ENCODE peak calls at places on chromosome 3, in nine cellular contexts. P, N, H, Z, V, D, Y, L and C are unnamed samples.

GRCh38 chr3:45507820-45508317 is 86.7 kb upstream of the LIMD1 start:
- DNase-seq in P (no peak), N (no peak), H (no peak), Z (no peak), V (peak; percentile 67), D (no peak), Y (peak; percentile 79), L (peak; percentile 73), C (no peak)

GRCh38 chr3:140050396-140050795 is 115.4 kb downstream of the CLSTN2 start:
- DNase-seq in P (no peak), N (no peak), H (no peak), Z (no peak), V (no peak), D (no peak), Y (no peak), L (no peak), C (peak; percentile 11)

GRCh38 chr3:50112462-50112861 is 23.7 kb downstream of the RBM5 start:
- DNase-seq in P (no peak), N (no peak), H (no peak), Z (no peak), V (no peak), D (no peak), Y (no peak), L (no peak), C (peak; percentile 77)

GRCh38 chr3:186589856-186590579 is 19.5 kb downstream of the DNAJB11 start:
- DNase-seq in P (peak; percentile 51), N (no peak), H (peak; percentile 34), Z (no peak), V (no peak), D (no peak), Y (no peak), L (no peak), C (no peak)

GRCh38 chr3:106963446-106963845 is 413.8 kb upstream of the CCDC54 start:
- DNase-seq in P (peak; percentile 45), N (no peak), H (no peak), Z (no peak), V (no peak), D (no peak), Y (peak; percentile 84), L (peak; percentile 46), C (no peak)

GRCh38 chr3:176967525-176967924 is 229.8 kb downstream of the TBL1XR1 start:
- DNase-seq in P (peak; percentile 52), N (no peak), H (no peak), Z (no peak), V (no peak), D (no peak), Y (no peak), L (no peak), C (no peak)

GRCh38 chr3:108352176-108352575 is 55.8 kb downstream of the HHLA2 start:
- DNase-seq in P (no peak), N (no peak), H (no peak), Z (no peak), V (no peak), D (no peak), Y (no peak), L (no peak), C (no peak)

GRCh38 chr3:195550723-195551122 is 7.6 kb upstream of the PPP1R2 start:
- DNase-seq in P (no peak), N (no peak), H (no peak), Z (no peak), V (no peak), D (no peak), Y (peak; percentile 24), L (no peak), C (no peak)

GRCh38 chr3:112653881-112654300 is 12.9 kb upstream of the CCDC80 start:
- DNase-seq in P (peak; percentile 72), N (no peak), H (no peak), Z (no peak), V (no peak), D (no peak), Y (peak; percentile 87), L (no peak), C (no peak)

GRCh38 chr3:63966007-63966406 is 53.8 kb upstream of the SCAANT1 start:
- DNase-seq in P (no peak), N (no peak), H (no peak), Z (no peak), V (no peak), D (no peak), Y (no peak), L (no peak), C (no peak)

GRCh38 chr3:63968612-63969350 is 54.5 kb downstream of the PSMD6 start:
- DNase-seq in P (no peak), N (no peak), H (no peak), Z (no peak), V (no peak), D (no peak), Y (no peak), L (no peak), C (no peak)

GRCh38 chr3:63969866-63970265 is 53.4 kb downstream of the PSMD6 start:
- DNase-seq in P (no peak), N (no peak), H (no peak), Z (no peak), V (no peak), D (no peak), Y (no peak), L (no peak), C (no peak)

GRCh38 chr3:63966871-63967270 is 54.7 kb upstream of the SCAANT1 start:
- DNase-seq in P (no peak), N (no peak), H (no peak), Z (no peak), V (no peak), D (no peak), Y (no peak), L (no peak), C (no peak)

DNA sequence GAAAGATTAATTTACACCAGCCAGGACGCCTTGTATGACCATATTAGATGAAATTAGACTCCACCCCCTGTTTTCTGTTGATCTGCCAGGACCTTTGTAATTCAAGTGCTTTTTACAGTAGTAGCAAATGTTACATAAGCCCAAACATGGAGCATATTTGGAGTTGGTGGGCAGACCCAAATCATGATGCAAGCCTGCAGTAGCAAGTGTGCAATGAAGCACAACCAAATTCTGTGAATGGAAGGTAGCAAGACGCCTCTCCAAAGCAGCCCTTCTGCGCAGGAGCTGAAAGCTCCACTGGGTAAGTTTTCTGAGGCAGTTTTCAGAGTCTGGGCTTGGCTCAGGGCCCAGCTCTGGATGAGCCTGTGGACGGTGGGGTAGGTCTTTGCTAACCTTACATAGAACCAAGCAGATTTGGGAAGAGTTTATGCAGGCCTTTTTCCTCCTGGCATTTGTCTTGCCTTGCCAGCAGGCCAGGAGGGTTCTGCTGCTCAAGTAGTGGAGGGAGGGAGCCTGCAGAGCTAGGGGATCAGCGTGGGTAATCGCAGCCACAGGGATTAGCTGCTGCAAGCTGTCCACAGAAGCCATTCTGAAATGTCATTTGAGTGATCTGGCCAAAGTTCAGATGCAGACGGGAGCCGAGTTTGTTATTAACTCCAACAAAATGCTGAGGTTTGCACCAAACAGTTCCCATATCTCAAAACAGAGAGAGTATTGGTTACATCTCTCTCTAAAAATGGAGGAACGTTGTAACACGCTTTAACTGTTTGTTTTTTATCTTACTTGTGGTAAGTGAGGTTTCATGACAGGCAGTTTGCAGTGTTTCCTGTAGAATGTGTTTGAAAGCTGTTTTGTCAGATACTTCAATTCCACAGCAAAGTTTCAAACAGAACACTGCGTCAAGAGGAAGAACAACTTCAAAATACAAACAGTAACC is 55.4 kb downstream of the PSMD6 start:
- DNase-seq in P (no peak), N (no peak), H (no peak), Z (no peak), V (no peak), D (peak; percentile 29), Y (peak; percentile 81), L (peak; percentile 43), C (no peak)
- H3K27ac ChIP-seq in P (no peak overlapping the region), N (peak overlapping the region; percentile 67), H (no peak overlapping the region), Z (peak overlapping the region; percentile 55), V (no peak overlapping the region), D (peak overlapping the region; percentile 85), Y (peak overlapping the region; percentile 43), L (peak overlapping the region; percentile 21), C (no peak overlapping the region)

GRCh38 chr3:168648321-168648720 is 552.6 kb upstream of the GOLIM4 start:
- DNase-seq in P (peak; percentile 48), N (no peak), H (no peak), Z (no peak), V (no peak), D (no peak), Y (no peak), L (no peak), C (no peak)
- H3K27ac ChIP-seq in P (no peak overlapping the region), N (no peak overlapping the region), H (no peak overlapping the region), Z (no peak overlapping the region), V (no peak overlapping the region), D (no peak overlapping the region), Y (no peak overlapping the region), L (no peak overlapping the region), C (no peak overlapping the region)

GRCh38 chr3:173977747-173978146 is 580.2 kb downstream of the NLGN1 start:
- DNase-seq in P (peak; percentile 54), N (no peak), H (no peak), Z (no peak), V (no peak), D (no peak), Y (no peak), L (no peak), C (no peak)

DNA sequence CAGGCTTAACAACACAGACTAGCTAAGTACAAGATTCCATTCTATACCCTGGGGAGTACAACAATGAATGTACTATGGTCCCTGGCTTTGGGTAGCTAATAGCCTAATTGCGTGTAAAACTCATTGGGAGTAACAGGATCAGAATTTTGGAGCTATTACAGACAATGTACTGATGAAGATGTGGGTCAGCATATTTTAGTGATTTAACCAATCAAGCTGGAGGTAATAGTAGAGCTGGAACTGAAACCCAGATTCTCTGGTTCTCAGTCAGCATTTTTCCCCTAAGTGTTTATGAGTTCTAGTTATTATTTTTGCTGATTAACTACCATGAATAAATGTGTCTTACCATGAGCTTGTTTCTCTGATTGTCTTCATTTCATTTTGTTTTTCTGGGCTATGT is 578.7 kb downstream of the NLGN1 start:
- DNase-seq in P (no peak), N (no peak), H (no peak), Z (no peak), V (no peak), D (no peak), Y (no peak), L (no peak), C (no peak)
- H3K27ac ChIP-seq in P (no peak overlapping the region), N (no peak overlapping the region), H (no peak overlapping the region), Z (no peak overlapping the region), V (no peak overlapping the region), D (no peak overlapping the region), Y (no peak overlapping the region), L (no peak overlapping the region), C (no peak overlapping the region)

GRCh38 chr3:3551976-3552375 is 247.3 kb upstream of the LRRN1 start:
- DNase-seq in P (no peak), N (no peak), H (no peak), Z (no peak), V (no peak), D (no peak), Y (peak; percentile 9), L (no peak), C (no peak)

GRCh38 chr3:3553236-3553635 is 246.0 kb upstream of the LRRN1 start:
- DNase-seq in P (no peak), N (no peak), H (no peak), Z (no peak), V (no peak), D (no peak), Y (no peak), L (no peak), C (no peak)

DNA sequence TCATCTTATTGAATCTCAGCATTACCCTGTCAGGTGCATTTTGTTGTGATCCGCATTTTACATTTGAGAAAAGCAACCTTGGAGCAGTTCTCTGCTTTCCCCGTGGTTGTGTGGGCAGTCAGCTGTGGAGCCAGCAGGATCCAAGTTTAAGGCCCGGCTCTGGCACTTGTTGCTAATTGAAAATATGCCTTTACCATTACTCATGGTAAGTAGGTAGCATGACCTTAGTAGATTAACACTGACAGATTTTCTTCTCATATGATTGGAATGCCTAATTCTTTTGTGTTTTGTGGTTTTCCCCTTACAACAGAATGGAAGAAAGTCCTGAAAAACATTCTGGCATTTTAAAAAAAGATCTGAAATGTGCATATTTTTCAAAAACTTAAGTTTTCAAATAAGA is 246.5 kb upstream of the LRRN1 start:
- DNase-seq in P (no peak), N (no peak), H (no peak), Z (no peak), V (no peak), D (no peak), Y (peak; percentile 11), L (no peak), C (no peak)
- H3K27ac ChIP-seq in P (no peak overlapping the region), N (no peak overlapping the region), H (no peak overlapping the region), Z (no peak overlapping the region), V (no peak overlapping the region), D (no peak overlapping the region), Y (no peak overlapping the region), L (no peak overlapping the region), C (no peak overlapping the region)